ENCODE peak calls at places on chromosomes 5 and 9, in seven cellular contexts. L, G, R, X, Y, P and T are unnamed samples.

GRCh38 chr5:100722657-100723056 is 180.4 kb downstream of the ST8SIA4 start:
- DNase-seq in G (no peak), R (no peak), L (no peak), X (no peak), Y (no peak), P (no peak), T (no peak)

GRCh38 chr5:126552614-126553013 is 42.4 kb downstream of the ALDH7A1 start:
- DNase-seq in L (no peak), Y (no peak), G (no peak), X (no peak), R (no peak), P (no peak), T (no peak)

GRCh38 chr5:170791325-170791954 is 7.9 kb downstream of the GABRP start:
- DNase-seq in R (peak), P (peak), Y (no peak), G (peak), X (peak), L (peak), T (no peak)

GRCh38 chr9:111572945-111573604 is 26.4 kb downstream of the PTGR1 start:
- DNase-seq in P (no peak), X (peak), L (no peak), R (no peak), Y (no peak), G (no peak), T (no peak)

GRCh38 chr9:111108946-111109345 is 70.7 kb upstream of the LPAR1 start:
- DNase-seq in X (no peak), G (no peak), P (no peak), R (peak), Y (no peak), L (no peak), T (no peak)

GRCh38 chr9:100322954-100323536 is 29.7 kb downstream of the TEX10 start:
- DNase-seq in G (peak), L (no peak), R (peak), X (peak), Y (no peak), P (peak), T (no peak)

GRCh38 chr5:173920024-173920753 is 32.0 kb downstream of the CPEB4 start:
- DNase-seq in G (no peak), P (peak), R (no peak), Y (no peak), X (no peak), L (no peak), T (no peak)

GRCh38 chr9:124776952-124777645 is at the start of gene OLFML2A:
- DNase-seq in X (no peak), G (no peak), Y (no peak), R (peak), P (no peak), L (no peak), T (no peak)

GRCh38 chr9:132994410-132995120 is 16.1 kb downstream of the GFI1B start:
- DNase-seq in P (no peak), G (no peak), Y (no peak), X (no peak), L (no peak), R (peak), T (no peak)

GRCh38 chr5:23483090-23483489 is 24.3 kb upstream of the PRDM9 start:
- DNase-seq in Y (no peak), L (no peak), G (no peak), P (no peak), X (no peak), R (peak), T (no peak)

GRCh38 chr9:128635266-128636023 is 21.2 kb downstream of the DYNC2I2 start:
- DNase-seq in Y (no peak), G (peak), P (peak), X (peak), L (peak), R (peak), T (no peak)

GRCh38 chr5:117220730-117221129 is 646.1 kb upstream of the SEMA6A start:
- DNase-seq in Y (no peak), P (no peak), L (no peak), X (no peak), R (peak), G (no peak), T (no peak)

GRCh38 chr5:170591055-170591454 is 87.2 kb downstream of the KCNIP1 start:
- DNase-seq in P (no peak), X (no peak), Y (no peak), G (no peak), L (no peak), R (peak), T (no peak)

GRCh38 chr9:36450110-36450732 is 50.2 kb upstream of the RNF38 start:
- DNase-seq in L (no peak), P (peak), R (peak), X (peak), Y (no peak), G (peak), T (no peak)

GRCh38 chr5:77369566-77369965 is 122.5 kb downstream of the WDR41 start:
- DNase-seq in P (no peak), Y (no peak), L (no peak), R (no peak), X (no peak), G (no peak), T (no peak)

GRCh38 chr5:149938791-149939358 is 5.7 kb downstream of the PDE6A start:
- DNase-seq in Y (no peak), X (no peak), L (no peak), R (peak), G (no peak), P (peak), T (no peak)

GRCh38 chr9:72577212-72577753 is 55.9 kb downstream of the TMC1 start:
- DNase-seq in P (peak), Y (no peak), R (peak), L (no peak), X (no peak), G (no peak), T (no peak)

GRCh38 chr5:150608991-150609390 is 31.5 kb upstream of the SYNPO start:
- DNase-seq in G (no peak), P (no peak), R (no peak), X (no peak), Y (no peak), L (peak), T (no peak)

GRCh38 chr9:97305501-97306298 is 1.8 kb upstream of the CCDC180 start:
- DNase-seq in X (no peak), P (no peak), R (no peak), G (no peak), L (no peak), Y (no peak), T (no peak)

GRCh38 chr5:174323878-174324281 is 278.4 kb downstream of the NSG2 start:
- DNase-seq in L (no peak), R (peak), Y (no peak), G (peak), X (peak), P (no peak), T (no peak)

GRCh38 chr9:109652112-109652511 is 127.9 kb upstream of the PALM2AKAP2 start:
- DNase-seq in L (no peak), P (no peak), Y (no peak), G (no peak), R (peak), X (no peak), T (no peak)

GRCh38 chr5:68464424-68464823 is 248.9 kb downstream of the PIK3R1 start:
- DNase-seq in L (no peak), Y (peak), R (peak), G (no peak), X (no peak), P (no peak), T (no peak)

GRCh38 chr5:132225165-132226032 is 2.3 kb downstream of the P4HA2 start:
- DNase-seq in X (no peak), Y (no peak), R (peak), L (peak), G (no peak), P (no peak), T (no peak)

GRCh38 chr5:44807269-44807668 is 1.5 kb upstream of the MRPS30 start:
- DNase-seq in X (no peak), R (peak), Y (no peak), L (no peak), G (no peak), P (peak), T (no peak)

GRCh38 chr5:57221049-57221568 is 47.2 kb downstream of the GPBP1 start:
- DNase-seq in L (no peak), R (peak), G (peak), Y (no peak), P (peak), X (peak), T (no peak)

GRCh38 chr5:149636861-149637246 is 55.6 kb downstream of the ARHGEF37 start:
- DNase-seq in G (peak), Y (peak), X (peak), P (peak), R (peak), L (peak), T (no peak)

GRCh38 chr9:73074176-73074708 is 77.4 kb upstream of the ANXA1 start:
- DNase-seq in P (peak), G (peak), R (no peak), X (no peak), Y (no peak), L (no peak), T (no peak)

GRCh38 chr5:137040641-137041340 is 458.3 kb downstream of the SPOCK1 start:
- DNase-seq in X (no peak), R (no peak), P (no peak), Y (no peak), L (no peak), G (no peak), T (no peak)